ENCODE peak calls at places on chromosomes 13 and 19, in six cellular contexts. One of them, this sample, is unnamed.

GRCh38 chr19:17590780-17591688 is 35.6 kb downstream of the COLGALT1 start:
- DNase-seq in H54: no peak
- DNase-seq in GM12865: no peak
- DNase-seq in cardiac muscle cell: no peak
- DNase-seq in GM13976: no peak
- DNase-seq in M059J: no peak
- DNase-seq in this sample: no peak

GRCh38 chr19:22144394-22144793 is 52.4 kb downstream of the ZNF676 start:
- DNase-seq in M059J: peak
- DNase-seq in cardiac muscle cell: peak
- DNase-seq in H54: no peak
- DNase-seq in GM12865: peak
- DNase-seq in GM13976: no peak
- DNase-seq in this sample: no peak

GRCh38 chr13:71866173-71867091 is 572 bp downstream of the DACH1 start:
- DNase-seq in H54: no peak
- DNase-seq in GM13976: peak
- DNase-seq in GM12865: no peak
- DNase-seq in M059J: peak
- DNase-seq in cardiac muscle cell: peak
- DNase-seq in this sample: no peak

GRCh38 chr13:75050419-75051066 is 431.4 kb downstream of the TBC1D4 start:
- DNase-seq in M059J: peak
- DNase-seq in cardiac muscle cell: peak
- DNase-seq in GM13976: no peak
- DNase-seq in H54: no peak
- DNase-seq in GM12865: no peak
- DNase-seq in this sample: no peak

GRCh38 chr19:10450853-10451609 is 30.7 kb downstream of the PDE4A start:
- DNase-seq in M059J: no peak
- DNase-seq in H54: peak
- DNase-seq in cardiac muscle cell: no peak
- DNase-seq in GM12865: peak
- DNase-seq in GM13976: no peak
- DNase-seq in this sample: peak

GRCh38 chr13:40476175-40476958 is 190.1 kb downstream of the FOXO1 start:
- DNase-seq in H54: no peak
- DNase-seq in GM13976: no peak
- DNase-seq in GM12865: no peak
- DNase-seq in M059J: peak
- DNase-seq in cardiac muscle cell: peak
- DNase-seq in this sample: no peak

GRCh38 chr19:13137290-13137794 is 12.8 kb downstream of the STX10 start:
- DNase-seq in M059J: no peak
- DNase-seq in H54: no peak
- DNase-seq in GM13976: no peak
- DNase-seq in GM12865: no peak
- DNase-seq in cardiac muscle cell: no peak
- DNase-seq in this sample: no peak

GRCh38 chr19:45179063-45179847 is 671 bp downstream of the BLOC1S3 start:
- DNase-seq in cardiac muscle cell: peak
- DNase-seq in H54: no peak
- DNase-seq in GM12865: peak
- DNase-seq in M059J: peak
- DNase-seq in GM13976: peak
- DNase-seq in this sample: no peak

GRCh38 chr19:16325161-16325527 is 518 bp downstream of the KLF2 start:
- DNase-seq in GM12865: peak
- DNase-seq in cardiac muscle cell: no peak
- DNase-seq in M059J: no peak
- DNase-seq in GM13976: peak
- DNase-seq in H54: peak
- DNase-seq in this sample: no peak

GRCh38 chr19:49551531-49551930 is 23.7 kb downstream of the RCN3 start:
- DNase-seq in M059J: no peak
- DNase-seq in cardiac muscle cell: no peak
- DNase-seq in GM12865: no peak
- DNase-seq in GM13976: no peak
- DNase-seq in H54: no peak
- DNase-seq in this sample: no peak

GRCh38 chr19:3441986-3442329 is 38.4 kb downstream of the SMIM24 start:
- DNase-seq in GM12865: no peak
- DNase-seq in H54: no peak
- DNase-seq in cardiac muscle cell: no peak
- DNase-seq in GM13976: no peak
- DNase-seq in M059J: no peak
- DNase-seq in this sample: no peak

GRCh38 chr13:51844862-51845573 is at the start of gene TMEM272:
- DNase-seq in GM12865: peak
- DNase-seq in M059J: peak
- DNase-seq in GM13976: peak
- DNase-seq in H54: peak
- DNase-seq in cardiac muscle cell: peak
- DNase-seq in this sample: peak

GRCh38 chr19:4636151-4636717 is 3.1 kb upstream of the TNFAIP8L1 start:
- DNase-seq in GM13976: peak
- DNase-seq in cardiac muscle cell: peak
- DNase-seq in M059J: peak
- DNase-seq in GM12865: peak
- DNase-seq in H54: peak
- DNase-seq in this sample: peak

GRCh38 chr13:84983321-84983720 is 815.9 kb downstream of the SLITRK6 start:
- DNase-seq in GM12865: no peak
- DNase-seq in M059J: no peak
- DNase-seq in cardiac muscle cell: no peak
- DNase-seq in H54: no peak
- DNase-seq in GM13976: no peak
- DNase-seq in this sample: no peak

GRCh38 chr13:95301135-95301946 is at the start of gene ABCC4:
- DNase-seq in GM12865: peak
- DNase-seq in cardiac muscle cell: peak
- DNase-seq in M059J: peak
- DNase-seq in GM13976: peak
- DNase-seq in H54: peak
- DNase-seq in this sample: no peak

GRCh38 chr19:54201980-54202379 is 1.3 kb downstream of the RPS9 start:
- DNase-seq in GM12865: peak
- DNase-seq in cardiac muscle cell: peak
- DNase-seq in M059J: no peak
- DNase-seq in H54: no peak
- DNase-seq in GM13976: no peak
- DNase-seq in this sample: no peak

GRCh38 chr13:48595330-48596127 is 58.2 kb upstream of the CYSLTR2 start:
- DNase-seq in GM12865: peak
- DNase-seq in H54: no peak
- DNase-seq in GM13976: peak
- DNase-seq in cardiac muscle cell: peak
- DNase-seq in M059J: peak
- DNase-seq in this sample: peak

GRCh38 chr13:77616027-77616426 is 80.5 kb downstream of the SCEL start:
- DNase-seq in M059J: no peak
- DNase-seq in cardiac muscle cell: no peak
- DNase-seq in H54: no peak
- DNase-seq in GM13976: no peak
- DNase-seq in GM12865: no peak
- DNase-seq in this sample: no peak

GRCh38 chr19:16454519-16454918 is 17.3 kb downstream of the EPS15L1 start:
- DNase-seq in cardiac muscle cell: no peak
- DNase-seq in GM12865: no peak
- DNase-seq in M059J: no peak
- DNase-seq in H54: no peak
- DNase-seq in GM13976: no peak
- DNase-seq in this sample: no peak

GRCh38 chr19:2232286-2233151 is 3.6 kb downstream of the PLEKHJ1 start:
- DNase-seq in M059J: no peak
- DNase-seq in GM13976: no peak
- DNase-seq in cardiac muscle cell: no peak
- DNase-seq in H54: no peak
- DNase-seq in GM12865: no peak
- DNase-seq in this sample: no peak

GRCh38 chr13:24217601-24218281 is 57.2 kb downstream of the SPATA13 start:
- DNase-seq in cardiac muscle cell: peak
- DNase-seq in GM12865: peak
- DNase-seq in GM13976: no peak
- DNase-seq in H54: no peak
- DNase-seq in M059J: peak
- DNase-seq in this sample: no peak

GRCh38 chr13:108957369-108958012 is 328.1 kb downstream of the MYO16 start:
- DNase-seq in GM13976: no peak
- DNase-seq in cardiac muscle cell: peak
- DNase-seq in GM12865: no peak
- DNase-seq in M059J: peak
- DNase-seq in H54: peak
- DNase-seq in this sample: peak

GRCh38 chr19:52897149-52897935 is at the start of gene ZNF320:
- DNase-seq in cardiac muscle cell: peak
- DNase-seq in GM13976: peak
- DNase-seq in M059J: peak
- DNase-seq in H54: peak
- DNase-seq in GM12865: peak
- DNase-seq in this sample: peak

GRCh38 chr13:111917901-111918300 is 149.0 kb upstream of the SOX1 start:
- DNase-seq in M059J: no peak
- DNase-seq in H54: no peak
- DNase-seq in GM13976: no peak
- DNase-seq in GM12865: no peak
- DNase-seq in cardiac muscle cell: no peak
- DNase-seq in this sample: no peak

GRCh38 chr19:43774103-43774939 is 6.5 kb downstream of the KCNN4 start:
- DNase-seq in GM12865: no peak
- DNase-seq in H54: no peak
- DNase-seq in M059J: no peak
- DNase-seq in GM13976: no peak
- DNase-seq in cardiac muscle cell: peak
- DNase-seq in this sample: no peak

GRCh38 chr13:53010374-53011105 is 18.1 kb upstream of the OLFM4 start:
- DNase-seq in cardiac muscle cell: no peak
- DNase-seq in H54: no peak
- DNase-seq in GM12865: no peak
- DNase-seq in M059J: peak
- DNase-seq in GM13976: no peak
- DNase-seq in this sample: no peak

GRCh38 chr13:29465741-29466293 is 129.7 kb downstream of the SLC7A1 start:
- DNase-seq in M059J: peak
- DNase-seq in GM13976: no peak
- DNase-seq in cardiac muscle cell: peak
- DNase-seq in GM12865: no peak
- DNase-seq in H54: no peak
- DNase-seq in this sample: peak

GRCh38 chr19:8585894-8586750 is 8.9 kb upstream of the MYO1F start:
- DNase-seq in GM13976: peak
- DNase-seq in H54: peak
- DNase-seq in M059J: no peak
- DNase-seq in GM12865: peak
- DNase-seq in cardiac muscle cell: peak
- DNase-seq in this sample: peak

GRCh38 chr19:11031421-11032070 is 57.7 kb upstream of the LDLR start:
- DNase-seq in GM12865: no peak
- DNase-seq in GM13976: no peak
- DNase-seq in H54: no peak
- DNase-seq in cardiac muscle cell: no peak
- DNase-seq in M059J: no peak
- DNase-seq in this sample: no peak

GRCh38 chr19:45973564-45974338 is at the start of gene NOVA2:
- DNase-seq in cardiac muscle cell: peak
- DNase-seq in GM13976: peak
- DNase-seq in GM12865: peak
- DNase-seq in H54: peak
- DNase-seq in M059J: peak
- DNase-seq in this sample: peak

GRCh38 chr19:19539738-19540703 is 2.0 kb downstream of the CILP2 start:
- DNase-seq in M059J: no peak
- DNase-seq in GM12865: peak
- DNase-seq in cardiac muscle cell: peak
- DNase-seq in GM13976: peak
- DNase-seq in H54: no peak
- DNase-seq in this sample: peak

GRCh38 chr13:28751210-28751935 is 32.6 kb upstream of the SLC46A3 start:
- DNase-seq in GM13976: no peak
- DNase-seq in GM12865: no peak
- DNase-seq in H54: no peak
- DNase-seq in M059J: no peak
- DNase-seq in cardiac muscle cell: peak
- DNase-seq in this sample: no peak

GRCh38 chr19:43777163-43777700 is 3.5 kb downstream of the KCNN4 start:
- DNase-seq in cardiac muscle cell: no peak
- DNase-seq in M059J: peak
- DNase-seq in GM12865: peak
- DNase-seq in H54: peak
- DNase-seq in GM13976: peak
- DNase-seq in this sample: peak

GRCh38 chr19:50453243-50453642 is 20.6 kb downstream of the MYBPC2 start:
- DNase-seq in H54: no peak
- DNase-seq in M059J: no peak
- DNase-seq in cardiac muscle cell: no peak
- DNase-seq in GM13976: no peak
- DNase-seq in GM12865: no peak
- DNase-seq in this sample: no peak

GRCh38 chr19:12752056-12752781 is 628 bp downstream of the BEST2 start:
- DNase-seq in cardiac muscle cell: no peak
- DNase-seq in M059J: no peak
- DNase-seq in GM13976: no peak
- DNase-seq in H54: no peak
- DNase-seq in GM12865: no peak
- DNase-seq in this sample: no peak

GRCh38 chr19:10740798-10741197 is 22.9 kb downstream of the DNM2 start:
- DNase-seq in GM12865: no peak
- DNase-seq in cardiac muscle cell: no peak
- DNase-seq in M059J: no peak
- DNase-seq in H54: no peak
- DNase-seq in GM13976: no peak
- DNase-seq in this sample: no peak

GRCh38 chr13:28636677-28637317 is 22.1 kb upstream of the POMP start:
- DNase-seq in H54: peak
- DNase-seq in GM12865: peak
- DNase-seq in M059J: peak
- DNase-seq in GM13976: peak
- DNase-seq in cardiac muscle cell: peak
- DNase-seq in this sample: peak

GRCh38 chr13:110616103-110617101 is 1.1 kb downstream of the NAXD start:
- DNase-seq in H54: peak
- DNase-seq in GM12865: peak
- DNase-seq in M059J: peak
- DNase-seq in cardiac muscle cell: peak
- DNase-seq in GM13976: peak
- DNase-seq in this sample: no peak

GRCh38 chr19:13143135-13143534 is 7.0 kb downstream of the STX10 start:
- DNase-seq in H54: no peak
- DNase-seq in GM13976: no peak
- DNase-seq in GM12865: no peak
- DNase-seq in M059J: peak
- DNase-seq in cardiac muscle cell: peak
- DNase-seq in this sample: no peak

GRCh38 chr13:101576452-101576851 is 124.0 kb downstream of the ITGBL1 start:
- DNase-seq in GM12865: no peak
- DNase-seq in H54: no peak
- DNase-seq in GM13976: no peak
- DNase-seq in cardiac muscle cell: no peak
- DNase-seq in M059J: peak
- DNase-seq in this sample: no peak

This sample was measured in COLO829.